ENCODE peak calls at places on chromosomes 2 and 18, in four cellular contexts. One of them, this sample, is unnamed.
A peak's percentile ranks its signal among the peaks of the same experiment; 100 is the strongest.

GRCh38 chr2:96404446-96405373 is 69.1 kb downstream of the NCAPH start:
- DNase-seq in breast epithelium: no peak
- DNase-seq in uterus: no peak
- DNase-seq in A549: no peak
- DNase-seq in this sample: peak; percentile 32

GRCh38 chr2:221915926-221916325 is 343.8 kb upstream of the EPHA4 start:
- DNase-seq in breast epithelium: no peak
- DNase-seq in A549: no peak
- DNase-seq in uterus: no peak
- DNase-seq in this sample: no peak

GRCh38 chr2:46299365-46300263 is 2.4 kb downstream of the EPAS1 start:
- DNase-seq in A549: peak; percentile 77
- DNase-seq in uterus: peak; percentile 74
- DNase-seq in breast epithelium: no peak
- DNase-seq in this sample: peak; percentile 72

GRCh38 chr2:238684362-238685326 is 163.2 kb upstream of the TWIST2 start:
- DNase-seq in uterus: peak; percentile 87
- DNase-seq in breast epithelium: no peak
- DNase-seq in A549: peak; percentile 99
- DNase-seq in this sample: peak; percentile 78

GRCh38 chr2:949894-950626 is 589 bp upstream of the SNTG2 start:
- DNase-seq in A549: no peak
- DNase-seq in uterus: no peak
- DNase-seq in breast epithelium: no peak
- DNase-seq in this sample: no peak

GRCh38 chr2:130373808-130374365 is 18.0 kb downstream of the PTPN18 start:
- DNase-seq in uterus: no peak
- DNase-seq in A549: no peak
- DNase-seq in breast epithelium: no peak
- DNase-seq in this sample: no peak

GRCh38 chr2:20448246-20449046 is 1.6 kb downstream of the RHOB start:
- DNase-seq in A549: peak; percentile 46
- DNase-seq in uterus: peak; percentile 27
- DNase-seq in breast epithelium: no peak
- DNase-seq in this sample: no peak

GRCh38 chr2:144133881-144134280 is 386.0 kb downstream of the ZEB2 start:
- DNase-seq in breast epithelium: no peak
- DNase-seq in A549: peak; percentile 1
- DNase-seq in uterus: no peak
- DNase-seq in this sample: no peak

GRCh38 chr2:160417745-160418397 is 75.7 kb downstream of the RBMS1 start:
- DNase-seq in breast epithelium: no peak
- DNase-seq in uterus: no peak
- DNase-seq in A549: peak; percentile 48
- DNase-seq in this sample: no peak

GRCh38 chr2:160892204-160892603 is 268.0 kb upstream of the TANK start:
- DNase-seq in A549: no peak
- DNase-seq in uterus: no peak
- DNase-seq in breast epithelium: no peak
- DNase-seq in this sample: no peak

GRCh38 chr18:61530681-61531080 is 197.5 kb downstream of the CDH20 start:
- DNase-seq in breast epithelium: no peak
- DNase-seq in uterus: no peak
- DNase-seq in A549: no peak
- DNase-seq in this sample: no peak

GRCh38 chr18:63162271-63163014 is 157.1 kb downstream of the BCL2 start:
- DNase-seq in A549: no peak
- DNase-seq in breast epithelium: no peak
- DNase-seq in uterus: no peak
- DNase-seq in this sample: no peak

GRCh38 chr2:232417489-232417888 is 10.8 kb downstream of the ALPG start:
- DNase-seq in uterus: no peak
- DNase-seq in A549: no peak
- DNase-seq in breast epithelium: no peak
- DNase-seq in this sample: no peak

GRCh38 chr2:228545041-228545440 is 363.6 kb upstream of the SPHKAP start:
- DNase-seq in A549: no peak
- DNase-seq in uterus: no peak
- DNase-seq in breast epithelium: no peak
- DNase-seq in this sample: peak; percentile 12

GRCh38 chr18:77811510-77811909 is 561.9 kb downstream of the GALR1 start:
- DNase-seq in A549: peak; percentile 0
- DNase-seq in breast epithelium: no peak
- DNase-seq in uterus: no peak
- DNase-seq in this sample: no peak

GRCh38 chr2:49714433-49714832 is 560.1 kb upstream of the FSHR start:
- DNase-seq in A549: no peak
- DNase-seq in breast epithelium: no peak
- DNase-seq in uterus: no peak
- DNase-seq in this sample: no peak

GRCh38 chr2:45452866-45453265 is 158.2 kb downstream of the SRBD1 start:
- DNase-seq in uterus: peak; percentile 54
- DNase-seq in breast epithelium: no peak
- DNase-seq in A549: no peak
- DNase-seq in this sample: no peak

GRCh38 chr2:123993728-123994323 is 31.3 kb upstream of the CNTNAP5 start:
- DNase-seq in uterus: no peak
- DNase-seq in A549: peak; percentile 34
- DNase-seq in breast epithelium: no peak
- DNase-seq in this sample: no peak

GRCh38 chr2:230498506-230499107 is 82.6 kb downstream of the SP100 start:
- DNase-seq in A549: no peak
- DNase-seq in breast epithelium: no peak
- DNase-seq in uterus: no peak
- DNase-seq in this sample: no peak

GRCh38 chr2:64479259-64480198 is 25.6 kb downstream of the LGALSL start:
- DNase-seq in uterus: no peak
- DNase-seq in breast epithelium: no peak
- DNase-seq in A549: no peak
- DNase-seq in this sample: no peak

GRCh38 chr2:154452906-154453493 is 245.5 kb upstream of the KCNJ3 start:
- DNase-seq in uterus: no peak
- DNase-seq in breast epithelium: no peak
- DNase-seq in A549: peak; percentile 33
- DNase-seq in this sample: no peak

GRCh38 chr2:239400000-239400831 is 604 bp downstream of the HDAC4 start:
- DNase-seq in A549: no peak
- DNase-seq in breast epithelium: peak; percentile 41
- DNase-seq in uterus: no peak
- DNase-seq in this sample: peak; percentile 26

GRCh38 chr2:152189622-152190495 is 14.3 kb upstream of the STAM2 start:
- DNase-seq in uterus: peak; percentile 53
- DNase-seq in breast epithelium: no peak
- DNase-seq in A549: peak; percentile 70
- DNase-seq in this sample: no peak

GRCh38 chr2:26462511-26463251 is 15.2 kb downstream of the OTOF start:
- DNase-seq in A549: peak; percentile 74
- DNase-seq in uterus: no peak
- DNase-seq in breast epithelium: peak; percentile 39
- DNase-seq in this sample: peak; percentile 76

GRCh38 chr2:180184506-180184905 is 177.4 kb upstream of the CWC22 start:
- DNase-seq in breast epithelium: no peak
- DNase-seq in uterus: no peak
- DNase-seq in A549: no peak
- DNase-seq in this sample: no peak

GRCh38 chr2:45241061-45241561 is 231.9 kb upstream of the SIX2 start:
- DNase-seq in A549: no peak
- DNase-seq in uterus: no peak
- DNase-seq in breast epithelium: no peak
- DNase-seq in this sample: no peak

GRCh38 chr18:10391506-10391905 is 62.9 kb upstream of the APCDD1 start:
- DNase-seq in breast epithelium: no peak
- DNase-seq in A549: no peak
- DNase-seq in uterus: no peak
- DNase-seq in this sample: no peak

GRCh38 chr18:4528405-4528804 is 73.3 kb upstream of the DLGAP1 start:
- DNase-seq in breast epithelium: no peak
- DNase-seq in uterus: no peak
- DNase-seq in A549: no peak
- DNase-seq in this sample: no peak

GRCh38 chr2:203252851-203253250 is 14.0 kb downstream of the CYP20A1 start:
- DNase-seq in uterus: no peak
- DNase-seq in breast epithelium: no peak
- DNase-seq in A549: no peak
- DNase-seq in this sample: no peak

GRCh38 chr2:22826658-22827165 is 558.3 kb upstream of the KLHL29 start:
- DNase-seq in uterus: no peak
- DNase-seq in A549: no peak
- DNase-seq in breast epithelium: no peak
- DNase-seq in this sample: no peak

GRCh38 chr18:44651918-44652317 is 28.8 kb upstream of the SETBP1 start:
- DNase-seq in uterus: no peak
- DNase-seq in A549: no peak
- DNase-seq in breast epithelium: no peak
- DNase-seq in this sample: no peak

GRCh38 chr2:112773091-112773490 is 8.7 kb upstream of the CKAP2L start:
- DNase-seq in breast epithelium: no peak
- DNase-seq in A549: no peak
- DNase-seq in uterus: no peak
- DNase-seq in this sample: no peak

GRCh38 chr18:70621710-70622109 is 332.9 kb downstream of the SOCS6 start:
- DNase-seq in A549: no peak
- DNase-seq in breast epithelium: no peak
- DNase-seq in uterus: no peak
- DNase-seq in this sample: no peak

GRCh38 chr18:76518543-76519155 is 23.6 kb upstream of the ZNF516 start:
- DNase-seq in breast epithelium: no peak
- DNase-seq in A549: no peak
- DNase-seq in uterus: peak; percentile 72
- DNase-seq in this sample: no peak

DNA sequence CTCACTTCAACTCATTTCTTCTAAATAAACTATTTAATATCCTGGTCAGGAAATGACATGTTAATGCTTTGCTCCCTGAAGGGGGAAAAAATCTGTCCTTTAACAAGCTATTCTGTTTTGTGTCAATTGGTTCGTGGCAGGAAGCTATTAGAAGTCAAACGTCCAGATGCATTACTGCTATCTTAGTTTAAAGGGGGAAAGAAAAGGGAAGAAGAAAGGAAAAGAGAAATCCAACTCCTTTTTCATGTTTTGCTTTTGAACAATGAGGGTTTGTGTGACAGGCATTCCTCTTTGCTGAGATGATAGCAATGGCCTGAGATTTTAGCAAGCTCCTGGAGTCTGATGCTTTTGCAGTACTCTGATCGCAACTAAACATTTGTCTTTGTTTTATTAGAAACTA is 24.6 kb downstream of the TRIB2 start:
- DNase-seq in A549: no peak
- DNase-seq in breast epithelium: no peak
- DNase-seq in uterus: no peak
- DNase-seq in this sample: no peak
- TF ChIP-seq POLR2A in A549: no peak
- TF ChIP-seq POLR2A in breast epithelium: no peak
- TF ChIP-seq POLR2A in uterus: no peak
- TF ChIP-seq POLR2A in this sample: no peak

GRCh38 chr2:219125225-219125885 is 35.3 kb downstream of the NHEJ1 start:
- DNase-seq in uterus: peak; percentile 61
- DNase-seq in A549: peak; percentile 57
- DNase-seq in breast epithelium: no peak
- DNase-seq in this sample: peak; percentile 89
- TF ChIP-seq POLR2A in uterus: no peak
- TF ChIP-seq POLR2A in A549: no peak
- TF ChIP-seq POLR2A in breast epithelium: no peak
- TF ChIP-seq POLR2A in this sample: no peak

DNA sequence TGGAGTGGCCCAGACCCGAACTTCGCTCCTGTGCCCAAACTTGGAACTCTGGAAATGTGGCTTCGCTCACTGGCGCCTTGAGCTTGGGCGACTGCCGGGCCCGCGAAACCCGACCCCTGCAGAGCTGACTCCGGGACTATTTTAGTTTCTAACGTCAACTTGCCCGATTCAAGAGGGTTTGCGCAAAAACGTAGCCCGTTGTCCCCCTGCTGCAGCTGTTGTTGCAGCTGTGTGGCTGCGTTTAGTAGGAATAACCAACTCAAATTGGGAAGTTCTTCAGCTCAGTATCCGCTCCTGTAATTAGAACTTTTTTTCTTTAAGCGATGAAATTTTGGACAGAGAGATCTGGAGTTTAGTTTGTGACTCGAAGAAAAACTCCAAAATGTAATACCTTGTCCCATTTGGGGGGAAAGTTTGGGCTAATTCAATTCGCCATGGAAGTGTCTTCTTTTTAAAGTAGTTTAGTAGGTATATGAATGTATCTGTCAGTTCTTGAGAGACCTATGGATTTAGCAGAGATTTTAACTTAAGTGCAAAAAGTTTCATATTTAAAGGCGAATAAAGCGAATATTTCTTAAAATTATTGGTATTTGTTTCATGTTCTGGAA is 565 bp downstream of the MYL12A start:
- DNase-seq in A549: no peak
- DNase-seq in uterus: peak; percentile 51
- DNase-seq in breast epithelium: no peak
- DNase-seq in this sample: no peak
- TF ChIP-seq POLR2A in A549: no peak
- TF ChIP-seq POLR2A in uterus: no peak
- TF ChIP-seq POLR2A in breast epithelium: no peak
- TF ChIP-seq POLR2A in this sample: no peak

GRCh38 chr18:50875966-50876536 is 2.9 kb upstream of the ME2 start:
- DNase-seq in uterus: no peak
- DNase-seq in breast epithelium: no peak
- DNase-seq in A549: no peak
- DNase-seq in this sample: no peak

GRCh38 chr18:50880108-50880465 is 1.2 kb downstream of the ME2 start:
- DNase-seq in uterus: no peak
- DNase-seq in A549: no peak
- DNase-seq in breast epithelium: no peak
- DNase-seq in this sample: no peak

GRCh38 chr18:50879302-50880107 is 587 bp downstream of the ME2 start:
- DNase-seq in breast epithelium: no peak
- DNase-seq in A549: peak; percentile 38
- DNase-seq in uterus: peak; percentile 23
- DNase-seq in this sample: no peak

GRCh38 chr18:50877545-50878265 is 1.2 kb upstream of the ME2 start:
- DNase-seq in uterus: no peak
- DNase-seq in breast epithelium: no peak
- DNase-seq in A549: no peak
- DNase-seq in this sample: no peak

GRCh38 chr18:50878345-50879301 is at the start of gene ME2:
- DNase-seq in breast epithelium: peak; percentile 90
- DNase-seq in A549: peak; percentile 90
- DNase-seq in uterus: peak; percentile 89
- DNase-seq in this sample: peak; percentile 66
- TF ChIP-seq POLR2A in breast epithelium: peak; percentile 38
- TF ChIP-seq POLR2A in A549: peak; percentile 54
- TF ChIP-seq POLR2A in uterus: peak; percentile 92
- TF ChIP-seq POLR2A in this sample: peak; percentile 75

GRCh38 chr2:216114476-216115223 is 5.5 kb downstream of the XRCC5 start:
- DNase-seq in uterus: peak; percentile 99
- DNase-seq in breast epithelium: peak; percentile 99
- DNase-seq in A549: peak; percentile 99
- DNase-seq in this sample: peak; percentile 81
- TF ChIP-seq POLR2A in uterus: no peak
- TF ChIP-seq POLR2A in breast epithelium: no peak
- TF ChIP-seq POLR2A in A549: no peak
- TF ChIP-seq POLR2A in this sample: no peak